ENCODE peak calls at places on chromosomes 6 and 20, in four cellular contexts. U, I, G and H are unnamed samples.

GRCh38 chr20:31490752-31491151 is 15.7 kb downstream of the REM1 start:
- DNase-seq in U (no peak), G (no peak), I (no peak), H (no peak)

GRCh38 chr6:139370707-139371345 is 3.6 kb downstream of the CITED2 start:
- DNase-seq in U (no peak), I (no peak), G (no peak), H (no peak)

GRCh38 chr6:15953152-15953880 is 175.6 kb upstream of the MYLIP start:
- DNase-seq in G (no peak), U (no peak), I (no peak), H (no peak)

GRCh38 chr20:63054695-63055240 is 48.0 kb upstream of the BHLHE23 start:
- DNase-seq in U (no peak), G (peak), I (no peak), H (no peak)

GRCh38 chr6:115551510-115551909 is 509.2 kb downstream of the FRK start:
- DNase-seq in U (no peak), G (no peak), I (no peak), H (no peak)

GRCh38 chr6:46484081-46484820 is 7.0 kb downstream of the RCAN2 start:
- DNase-seq in G (no peak), I (no peak), U (no peak), H (no peak)

GRCh38 chr6:51854876-51855275 is 232.5 kb downstream of the PKHD1 start:
- DNase-seq in G (peak), I (no peak), U (no peak), H (no peak)

GRCh38 chr20:59253779-59254319 is 46.6 kb upstream of the EDN3 start:
- DNase-seq in I (no peak), G (no peak), U (no peak), H (no peak)

GRCh38 chr20:57062696-57063270 is 203.7 kb downstream of the BMP7 start:
- DNase-seq in I (no peak), U (no peak), G (no peak), H (no peak)

GRCh38 chr20:10632681-10633509 is 40.9 kb downstream of the JAG1 start:
- DNase-seq in U (no peak), I (no peak), G (no peak), H (no peak)

GRCh38 chr6:158016571-158017383 is 35.1 kb downstream of the SYNJ2 start:
- DNase-seq in U (no peak), I (no peak), G (no peak), H (no peak)

GRCh38 chr6:46329568-46329967 is 158.8 kb upstream of the ENPP5 start:
- DNase-seq in I (no peak), U (no peak), G (no peak), H (no peak)

GRCh38 chr6:87277123-87277522 is 45.3 kb upstream of the SMIM8 start:
- DNase-seq in U (no peak), G (no peak), I (peak), H (no peak)

GRCh38 chr6:85975957-85976356 is 333.3 kb upstream of the SYNCRIP start:
- DNase-seq in U (no peak), I (no peak), G (no peak), H (no peak)

GRCh38 chr6:143955971-143956370 is 52.1 kb downstream of the PLAGL1 start:
- DNase-seq in U (no peak), I (no peak), G (no peak), H (no peak)

GRCh38 chr20:48632017-48632824 is 195.6 kb downstream of the PREX1 start:
- DNase-seq in I (no peak), U (no peak), G (no peak), H (no peak)

GRCh38 chr20:31341470-31341869 is 26.9 kb upstream of the DEFB118 start:
- DNase-seq in U (no peak), G (no peak), I (no peak), H (no peak)

GRCh38 chr20:44032583-44033138 is 118.0 kb downstream of the TOX2 start:
- DNase-seq in I (no peak), G (no peak), U (no peak), H (no peak)

GRCh38 chr6:77180367-77180766 is 282.9 kb downstream of the HTR1B start:
- DNase-seq in U (no peak), G (no peak), I (no peak), H (no peak)

GRCh38 chr6:146389740-146390139 is 153.9 kb upstream of the RAB32 start:
- DNase-seq in I (no peak), G (no peak), U (no peak), H (no peak)

GRCh38 chr6:165732696-165733486 is 69.8 kb upstream of the PDE10A start:
- DNase-seq in I (no peak), G (no peak), U (no peak), H (no peak)

GRCh38 chr6:100464162-100464851 is 414 bp downstream of the SIM1 start:
- DNase-seq in I (no peak), U (no peak), G (peak), H (no peak)

GRCh38 chr6:44423306-44423705 is 35.8 kb downstream of the CDC5L start:
- DNase-seq in I (no peak), G (no peak), U (no peak), H (no peak)

GRCh38 chr6:119308048-119308570 is 41.5 kb downstream of the MAN1A1 start:
- DNase-seq in U (no peak), G (no peak), I (peak), H (no peak)

GRCh38 chr6:170023620-170024521 is 267.0 kb downstream of the DLL1 start:
- DNase-seq in G (no peak), U (no peak), I (no peak), H (no peak)

GRCh38 chr6:81925201-81925600 is 172.7 kb upstream of the TENT5A start:
- DNase-seq in I (no peak), G (no peak), U (no peak), H (no peak)

GRCh38 chr6:24522090-24522820 is 27.5 kb downstream of the ALDH5A1 start:
- DNase-seq in I (no peak), U (peak), G (no peak), H (no peak)

GRCh38 chr20:33839591-33839990 is 28.4 kb downstream of the CHMP4B start:
- DNase-seq in U (no peak), I (no peak), G (no peak), H (no peak)

GRCh38 chr20:61537721-61538480 is 285.8 kb downstream of the CDH4 start:
- DNase-seq in U (no peak), G (no peak), I (no peak), H (no peak)

GRCh38 chr6:122749451-122750050 is 30.0 kb upstream of the FABP7 start:
- DNase-seq in G (no peak), U (no peak), I (no peak), H (no peak)

GRCh38 chr20:51061646-51062045 is 38.7 kb upstream of the KCNG1 start:
- DNase-seq in G (no peak), U (no peak), I (no peak), H (no peak)

GRCh38 chr6:14804001-14804401 is 441.9 kb upstream of the JARID2 start:
- DNase-seq in U (no peak), G (no peak), I (no peak), H (no peak)

GRCh38 chr6:46221221-46221793 is 50.5 kb upstream of the ENPP5 start:
- DNase-seq in G (no peak), I (peak), U (peak), H (peak)

GRCh38 chr6:79544939-79545450 is 7.8 kb upstream of the LCA5 start:
- DNase-seq in G (peak), I (peak), U (peak), H (peak)

GRCh38 chr20:8424986-8425385 is 292.9 kb downstream of the PLCB1 start:
- DNase-seq in I (no peak), G (no peak), U (no peak), H (no peak)

GRCh38 chr20:45337367-45338120 is 10.7 kb downstream of the SDC4 start:
- DNase-seq in G (peak), I (peak), U (no peak), H (no peak)

GRCh38 chr6:136351518-136352106 is 62.0 kb upstream of the BCLAF1 start:
- DNase-seq in G (no peak), I (no peak), U (no peak), H (no peak)

DNA sequence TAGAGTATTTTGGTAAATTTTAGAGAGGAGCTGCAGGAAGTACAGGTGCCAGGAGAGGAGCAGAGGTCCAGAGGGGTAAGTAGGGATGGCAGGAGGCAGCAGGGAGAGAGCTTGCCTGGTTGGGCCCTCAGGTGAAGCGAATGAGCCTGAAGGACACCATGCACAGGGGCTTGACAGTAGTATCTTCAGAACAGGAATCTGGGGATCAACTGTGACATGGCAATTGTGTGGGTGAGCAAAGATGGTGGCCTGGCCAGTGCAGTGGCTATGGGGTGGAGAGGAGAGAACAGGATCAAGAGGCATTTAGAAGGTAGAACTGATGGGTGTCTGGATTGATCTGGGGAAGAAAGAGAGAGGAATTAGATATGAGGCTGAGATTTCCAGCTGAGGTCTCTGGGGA is 68.7 kb upstream of the RNF24 start:
- DNase-seq in G (no peak), U (no peak), I (no peak), H (no peak)
- H3K9ac ChIP-seq in G (no peak), U (no peak), I (no peak), H (no peak)

GRCh38 chr20:23636908-23637281 is 860 bp downstream of the CST3 start:
- DNase-seq in U (no peak), G (no peak), I (no peak), H (no peak)

GRCh38 chr20:23632711-23633573 is 4.8 kb downstream of the CST3 start:
- DNase-seq in I (no peak), U (no peak), G (no peak), H (no peak)

GRCh38 chr20:23636182-23636907 is 1.4 kb downstream of the CST3 start:
- DNase-seq in I (no peak), G (no peak), U (no peak), H (no peak)

GRCh38 chr20:23634044-23634801 is 3.5 kb downstream of the CST3 start:
- DNase-seq in G (no peak), I (no peak), U (no peak), H (no peak)

DNA sequence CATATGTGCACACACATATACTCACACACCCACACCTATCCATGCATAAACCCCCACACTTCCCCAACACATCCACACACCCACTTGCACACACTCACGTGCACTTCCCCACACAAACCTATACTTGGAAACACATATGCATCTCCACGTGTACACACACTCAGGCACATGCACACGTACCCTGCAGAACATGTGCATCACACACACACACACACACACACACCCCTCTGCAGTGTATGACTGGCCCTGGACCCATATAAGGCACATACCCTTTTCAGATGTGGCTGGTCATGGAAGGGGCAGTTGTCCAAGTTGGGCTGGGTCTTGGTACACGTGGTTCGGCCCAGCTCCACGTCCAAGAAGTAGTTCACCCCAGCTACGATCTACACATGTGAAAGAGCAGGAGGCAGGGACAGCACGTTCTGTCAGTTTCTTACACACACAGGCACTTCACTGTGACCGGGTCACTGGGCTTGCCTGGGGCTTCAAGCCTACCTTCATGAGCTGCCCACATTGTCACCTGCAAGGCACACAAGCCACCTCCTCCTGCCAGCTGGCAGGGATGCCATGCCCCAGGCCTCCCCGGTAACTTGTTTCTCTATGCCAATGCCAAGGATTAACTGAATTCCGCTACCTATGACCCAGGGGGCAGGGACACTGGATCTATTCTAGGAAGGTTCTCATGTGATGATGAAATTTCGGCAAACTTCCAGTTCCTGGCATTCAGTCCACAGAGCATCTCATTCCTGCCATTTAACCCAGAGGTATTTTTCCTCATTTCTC is 2.6 kb downstream of the CST3 start:
- DNase-seq in U (no peak), I (no peak), G (no peak), H (no peak)
- TF ChIP-seq ZNF274 in U (no peak), I (no peak), G (no peak), H (no peak)

DNA sequence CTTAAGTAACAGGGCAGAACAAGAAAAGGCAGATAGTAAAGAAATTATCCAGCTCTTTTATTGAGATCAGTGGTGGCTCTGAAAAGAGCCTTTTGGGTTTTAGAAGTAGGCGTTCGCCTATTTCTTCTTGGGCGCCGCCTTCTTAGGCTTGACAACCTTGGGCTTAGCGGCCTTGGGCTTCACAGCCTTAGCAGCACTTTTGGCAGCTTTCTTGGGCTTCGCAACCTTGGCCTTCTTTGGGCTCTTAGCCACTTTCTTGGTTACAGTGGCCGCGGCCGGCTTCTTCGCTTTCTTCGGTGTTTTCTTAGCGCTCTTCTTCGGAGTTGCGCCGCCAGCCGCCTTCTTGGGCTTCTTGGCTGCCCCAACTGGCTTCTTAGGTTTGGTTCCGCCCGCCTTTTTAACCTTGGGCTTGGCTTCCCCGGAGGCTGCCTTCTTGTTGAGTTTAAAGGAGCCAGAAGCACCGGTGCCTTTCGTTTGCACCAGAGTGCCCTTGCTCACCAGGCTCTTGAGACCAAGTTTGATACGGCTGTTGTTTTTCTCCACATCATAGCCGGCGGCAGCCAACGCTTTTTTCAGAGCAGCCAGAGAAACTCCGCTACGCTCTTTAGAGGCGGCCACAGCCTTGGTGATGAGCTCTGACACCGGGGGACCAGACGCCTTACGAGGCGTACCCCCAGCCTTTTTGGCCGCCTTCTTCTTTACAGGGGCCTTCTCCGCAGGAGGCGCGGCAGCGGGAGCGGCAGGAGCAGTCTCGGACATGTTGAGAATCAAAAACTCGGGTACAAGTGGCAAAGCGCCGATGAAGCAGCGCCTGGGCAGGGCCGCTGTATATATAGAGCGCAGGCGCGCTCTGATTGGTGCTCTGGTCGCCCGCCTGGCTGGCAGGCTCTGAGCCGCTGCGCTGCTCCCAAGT is 31.3 kb upstream of the HFE start:
- DNase-seq in I (peak), G (peak), U (peak), H (no peak)
- TF ChIP-seq SUZ12 in I (no peak), G (no peak), U (no peak), H (no peak)

GRCh38 chr6:21840428-21840827 is 246.9 kb downstream of the SOX4 start:
- DNase-seq in U (no peak), I (no peak), G (no peak), H (no peak)
- H3K9ac ChIP-seq in U (no peak), I (no peak), G (no peak), H (no peak)

DNA sequence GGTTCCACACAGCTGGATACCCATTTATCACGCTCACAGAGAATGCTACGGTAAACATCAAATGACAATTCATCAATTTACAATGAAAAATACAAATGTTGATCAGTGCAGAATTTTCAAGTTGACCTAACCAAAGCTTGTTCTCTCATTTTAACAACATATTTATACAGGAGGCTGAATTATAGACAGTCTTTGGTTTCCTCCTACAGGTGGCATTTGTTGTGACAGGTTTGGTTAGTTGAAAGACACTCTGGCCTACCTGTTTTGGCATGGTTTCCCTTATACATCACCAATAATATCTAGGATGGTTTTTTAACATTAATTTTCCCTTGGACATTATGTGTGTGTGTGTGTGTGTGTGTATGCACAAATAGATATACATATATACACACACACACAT is 642.5 kb upstream of the MMS22L start:
- DNase-seq in G (no peak), U (no peak), I (no peak), H (no peak)
- TF ChIP-seq ZNF274 in G (no peak), U (no peak), I (no peak), H (no peak)

DNA sequence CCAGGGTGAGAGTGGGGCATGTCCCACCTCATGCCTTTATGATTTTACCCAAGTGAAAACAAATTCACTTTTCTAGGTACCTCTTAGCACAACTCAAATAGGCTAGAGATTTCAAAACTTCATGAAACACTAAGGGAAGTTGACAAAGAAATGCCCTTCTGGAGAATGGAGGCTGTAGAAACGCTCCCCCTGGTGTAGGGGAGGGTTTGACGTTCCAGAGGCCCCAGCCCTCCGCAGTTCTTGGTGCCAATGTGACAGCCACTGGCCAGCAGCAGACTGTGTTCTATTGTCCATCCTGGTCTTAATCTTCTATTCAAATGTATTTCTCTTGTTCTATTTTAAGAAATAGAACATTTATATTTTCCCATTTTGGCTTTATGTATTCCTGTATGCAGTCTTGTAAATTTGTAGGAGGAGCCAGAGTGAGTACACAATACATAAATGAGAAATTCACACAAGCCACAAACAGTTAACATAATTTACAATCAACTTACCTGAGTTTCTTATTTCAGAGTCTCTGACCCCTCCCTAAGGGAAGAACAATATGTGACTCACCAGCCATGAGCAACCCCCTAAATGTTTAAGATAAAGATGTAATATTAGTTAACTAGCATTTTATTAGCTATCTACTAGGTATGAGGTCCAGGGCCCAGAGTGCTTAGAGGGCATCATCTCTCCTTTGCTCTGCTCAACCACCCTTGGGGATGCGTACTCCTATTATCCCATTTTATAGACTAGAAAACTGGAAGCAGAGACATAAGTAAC is 8.8 kb upstream of the MUC21 start:
- DNase-seq in G (no peak), U (no peak), I (no peak), H (no peak)
- TF ChIP-seq SUZ12 in G (no peak), U (no peak), I (no peak), H (no peak)